ENCODE peak calls at places on chromosomes 11 and 22, in nine cellular contexts. F, B, S, O, W, J, V, N and U are unnamed samples.

GRCh38 chr11:125494987-125495725 is 909 bp downstream of the FEZ1 start:
- DNase-seq in B (peak; percentile 37), W (no peak), V (no peak), N (peak; percentile 4), F (no peak), J (no peak), S (peak; percentile 23), O (no peak), U (peak; percentile 61)

GRCh38 chr11:44805596-44805995 is 78.8 kb downstream of the TSPAN18 start:
- DNase-seq in V (no peak), N (no peak), F (no peak), B (no peak), O (no peak), S (no peak), W (no peak), J (no peak), U (no peak)

GRCh38 chr11:127925430-127925829 is 661.9 kb downstream of the ETS1 start:
- DNase-seq in W (no peak), B (no peak), J (no peak), S (no peak), V (no peak), F (no peak), O (no peak), N (no peak), U (no peak)

GRCh38 chr11:131957891-131958290 is 587.5 kb downstream of the NTM start:
- DNase-seq in B (no peak), F (no peak), V (no peak), W (no peak), N (no peak), S (no peak), J (no peak), O (no peak), U (no peak)

GRCh38 chr11:61472282-61472681 is 36.3 kb upstream of the LRRC10B start:
- DNase-seq in S (peak; percentile 34), W (no peak), O (no peak), N (no peak), J (no peak), B (no peak), F (no peak), V (no peak), U (no peak)

GRCh38 chr22:32475428-32476010 is 908 bp downstream of the FBXO7 start:
- DNase-seq in O (peak; percentile 6), N (no peak), S (peak; percentile 59), J (no peak), V (no peak), F (peak; percentile 3), W (peak; percentile 12), B (peak; percentile 21), U (peak; percentile 29)

GRCh38 chr22:45529966-45530575 is 27.4 kb downstream of the FBLN1 start:
- DNase-seq in S (no peak), O (no peak), V (no peak), F (no peak), N (no peak), B (no peak), J (no peak), W (no peak), U (no peak)

GRCh38 chr11:67576742-67577475 is 6.7 kb upstream of the GSTP1 start:
- DNase-seq in B (no peak), O (no peak), S (no peak), F (no peak), N (no peak), J (no peak), W (peak; percentile 12), V (no peak), U (no peak)

GRCh38 chr11:19367051-19367709 is 126.4 kb upstream of the E2F8 start:
- DNase-seq in F (no peak), V (no peak), O (no peak), N (no peak), B (no peak), W (no peak), S (no peak), J (peak; percentile 37), U (no peak)

GRCh38 chr11:130601141-130601540 is 152.7 kb downstream of the ADAMTS15 start:
- DNase-seq in J (no peak), B (no peak), F (no peak), S (no peak), W (no peak), N (no peak), V (no peak), O (no peak), U (peak; percentile 44)

GRCh38 chr11:116314012-116314411 is 458.8 kb downstream of the BUD13 start:
- DNase-seq in J (no peak), F (no peak), B (no peak), N (no peak), V (no peak), O (no peak), W (no peak), S (no peak), U (no peak)

GRCh38 chr11:4466168-4466891 is 16.1 kb upstream of the OR52K1 start:
- DNase-seq in J (no peak), F (no peak), O (no peak), V (no peak), S (no peak), N (no peak), W (no peak), B (no peak), U (no peak)

GRCh38 chr22:20131856-20132685 is 467 bp downstream of the ZDHHC8 start:
- DNase-seq in F (peak; percentile 21), W (no peak), V (no peak), J (no peak), N (no peak), O (no peak), B (no peak), S (no peak), U (no peak)

GRCh38 chr11:59196777-59197176 is 15.9 kb downstream of the MPEG1 start:
- DNase-seq in S (no peak), B (no peak), O (no peak), W (no peak), F (no peak), J (no peak), V (no peak), N (no peak), U (no peak)

GRCh38 chr11:25925359-25925758 is 406.6 kb upstream of the ANO3 start:
- DNase-seq in F (no peak), N (no peak), W (no peak), B (no peak), V (no peak), J (no peak), O (no peak), S (no peak), U (no peak)

GRCh38 chr11:116990061-116990473 is 108.2 kb downstream of the SIK3 start:
- DNase-seq in B (no peak), F (no peak), J (no peak), O (no peak), W (no peak), S (peak; percentile 31), V (no peak), N (no peak), U (no peak)

GRCh38 chr22:22955866-22956535 is 68.4 kb downstream of the IGLL5 start:
- DNase-seq in F (peak; percentile 65), J (peak; percentile 29), S (peak; percentile 71), N (peak; percentile 31), B (peak; percentile 65), W (peak; percentile 51), O (peak; percentile 30), V (peak; percentile 42), U (peak; percentile 70)

GRCh38 chr11:69352715-69353325 is 58.9 kb downstream of the MYEOV start:
- DNase-seq in V (no peak), B (no peak), W (no peak), S (peak; percentile 26), J (peak; percentile 95), F (no peak), N (no peak), O (no peak), U (no peak)

GRCh38 chr11:11894486-11894885 is 52.7 kb downstream of the USP47 start:
- DNase-seq in S (no peak), F (no peak), J (no peak), B (no peak), V (no peak), N (no peak), W (no peak), O (no peak), U (no peak)

GRCh38 chr11:107705027-107705426 is 6.8 kb downstream of the SLN start:
- DNase-seq in W (no peak), O (no peak), N (no peak), B (no peak), J (no peak), S (no peak), V (no peak), F (no peak), U (no peak)